ENCODE peak calls at places on chromosome 9, in ten cellular contexts. J, Z, Q, V, N, B, K, W, H and R are unnamed samples.
A peak's percentile ranks its signal among the peaks of the same experiment; 100 is the strongest.

GRCh38 chr9:120755044-120755443 is 38.2 kb downstream of the FBXW2 start:
- DNase-seq in J (no peak), Z (no peak), Q (no peak), V (no peak), N (no peak), B (no peak), K (no peak), W (no peak), H (no peak), R (no peak)

GRCh38 chr9:134570726-134571325 is 70.8 kb upstream of the COL5A1 start:
- DNase-seq in J (peak; percentile 16), Z (peak; percentile 3), Q (no peak), V (no peak), N (peak; percentile 15), B (no peak), K (no peak), W (peak; percentile 2), H (peak; percentile 20), R (no peak)

GRCh38 chr9:6229604-6230003 is 14.0 kb downstream of the IL33 start:
- DNase-seq in J (no peak), Z (peak; percentile 41), Q (no peak), V (peak; percentile 90), N (no peak), B (no peak), K (peak; percentile 14), W (no peak), H (no peak), R (peak; percentile 49)

GRCh38 chr9:10045598-10045997 is 567.2 kb downstream of the PTPRD start:
- DNase-seq in J (no peak), Z (no peak), Q (no peak), V (peak; percentile 58), N (no peak), B (no peak), K (peak; percentile 9), W (no peak), H (no peak), R (no peak)

GRCh38 chr9:137040568-137040967 is 5.4 kb downstream of the NPDC1 start:
- DNase-seq in J (no peak), Z (no peak), Q (no peak), V (no peak), N (no peak), B (no peak), K (no peak), W (no peak), H (no peak), R (no peak)

GRCh38 chr9:120868676-120869359 is 8.2 kb downstream of the PHF19 start:
- DNase-seq in J (peak; percentile 90), Z (peak; percentile 99), Q (peak; percentile 96), V (peak; percentile 86), N (peak; percentile 98), B (peak; percentile 94), K (peak; percentile 93), W (peak; percentile 95), H (peak; percentile 99), R (peak; percentile 92)

GRCh38 chr9:118578467-118578866 is 790.8 kb downstream of the BRINP1 start:
- DNase-seq in J (no peak), Z (no peak), Q (no peak), V (peak; percentile 34), N (no peak), B (no peak), K (peak; percentile 81), W (no peak), H (no peak), R (peak; percentile 68)

GRCh38 chr9:123131258-123131657 is 97.8 kb downstream of the GPR21 start:
- DNase-seq in J (no peak), Z (no peak), Q (no peak), V (no peak), N (no peak), B (no peak), K (peak; percentile 84), W (no peak), H (no peak), R (peak; percentile 69)

GRCh38 chr9:105126233-105126632 is 118.2 kb upstream of the SLC44A1 start:
- DNase-seq in J (no peak), Z (no peak), Q (no peak), V (no peak), N (no peak), B (no peak), K (peak; percentile 20), W (no peak), H (no peak), R (no peak)
- H3K27ac ChIP-seq in J (no peak overlapping the region), Z (no peak overlapping the region), Q (no peak overlapping the region), V (no peak overlapping the region), N (no peak overlapping the region), B (no peak overlapping the region), K (no peak overlapping the region), W (no peak overlapping the region), H (no peak overlapping the region), R (peak overlapping the region; percentile 12)

DNA sequence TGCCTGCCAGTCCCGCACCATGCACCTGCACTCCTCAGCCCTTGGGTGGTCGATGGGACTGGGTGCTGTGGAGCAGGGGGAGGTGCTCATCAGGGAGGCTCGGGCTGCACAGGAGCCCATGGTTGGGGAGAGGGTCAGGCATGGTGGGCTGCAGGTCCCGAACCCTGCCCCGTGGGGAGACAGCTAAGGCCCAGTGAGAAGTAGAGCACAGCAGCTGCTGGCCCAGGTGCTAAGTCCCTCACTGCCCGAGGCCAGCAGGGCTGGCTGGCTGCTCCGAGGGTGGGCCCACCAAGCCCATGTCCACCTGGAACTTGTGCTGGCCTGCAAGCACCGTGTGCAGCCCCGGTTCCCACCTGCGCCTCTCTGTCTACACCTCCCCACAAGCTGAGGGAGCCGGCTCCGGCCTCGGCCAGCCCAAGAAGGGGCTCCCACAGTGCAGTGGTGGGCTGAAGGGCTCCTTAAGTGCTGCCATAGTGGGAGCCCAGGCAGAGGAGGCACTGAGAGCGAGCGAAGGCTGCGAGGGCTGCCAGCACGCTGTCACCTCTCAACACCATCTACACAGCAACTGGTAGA is 88.5 kb upstream of the ELAVL2 start:
- DNase-seq in J (no peak), Z (no peak), Q (no peak), V (no peak), N (no peak), B (no peak), K (no peak), W (no peak), H (no peak), R (no peak)
- H3K27me3 ChIP-seq in J (no peaks in the 10 kb centered on the region), Z (no peaks in the 10 kb centered on the region), Q (no peaks in the 10 kb centered on the region), V (no peaks in the 10 kb centered on the region), N (no peaks in the 10 kb centered on the region), B (no peaks in the 10 kb centered on the region), K (no peaks in the 10 kb centered on the region), W (no peaks in the 10 kb centered on the region), H (no peaks in the 10 kb centered on the region), R (no peaks in the 10 kb centered on the region)

GRCh38 chr9:103242486-103242885 is 247.4 kb downstream of the CYLC2 start:
- DNase-seq in J (no peak), Z (no peak), Q (no peak), V (no peak), N (no peak), B (no peak), K (no peak), W (no peak), H (no peak), R (no peak)

GRCh38 chr9:103242025-103242424 is 246.9 kb downstream of the CYLC2 start:
- DNase-seq in J (no peak), Z (no peak), Q (no peak), V (no peak), N (no peak), B (no peak), K (no peak), W (no peak), H (no peak), R (peak; percentile 61)

GRCh38 chr9:103245369-103245768 is 250.2 kb downstream of the CYLC2 start:
- DNase-seq in J (no peak), Z (no peak), Q (no peak), V (no peak), N (no peak), B (no peak), K (no peak), W (no peak), H (no peak), R (peak; percentile 29)

DNA sequence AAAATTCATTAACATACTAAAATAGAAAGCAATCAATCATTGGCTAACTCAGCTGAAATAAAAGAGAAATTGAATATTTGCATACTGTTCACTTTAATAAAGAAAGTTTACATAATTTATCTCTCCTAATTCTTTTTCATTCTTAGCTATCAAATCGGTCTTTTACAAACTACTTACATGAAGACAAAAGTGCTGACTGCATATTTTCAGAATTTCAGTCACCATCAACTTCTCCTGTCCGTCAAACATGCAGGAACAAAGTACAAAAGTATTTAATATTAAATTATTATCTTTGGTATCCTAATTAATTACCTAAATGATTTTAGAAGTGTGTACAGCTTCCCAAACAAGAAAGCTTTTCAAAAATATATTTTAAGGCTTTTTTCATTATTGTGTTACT is 248.4 kb downstream of the CYLC2 start:
- DNase-seq in J (no peak), Z (no peak), Q (no peak), V (no peak), N (no peak), B (no peak), K (no peak), W (no peak), H (no peak), R (no peak)
- TF ChIP-seq CTCF in J (no peak), Z (no peak), Q (no peak), V (no peak), N (no peak), B (no peak), K (no peak), W (no peak), H (no peak), R (no peak)

GRCh38 chr9:95057121-95057520 is 260.4 kb downstream of the FANCC start:
- DNase-seq in J (no peak), Z (no peak), Q (no peak), V (peak; percentile 13), N (no peak), B (no peak), K (peak; percentile 52), W (no peak), H (no peak), R (peak; percentile 20)

GRCh38 chr9:95060916-95061315 is 256.6 kb downstream of the FANCC start:
- DNase-seq in J (no peak), Z (no peak), Q (no peak), V (no peak), N (no peak), B (no peak), K (no peak), W (no peak), H (no peak), R (no peak)

GRCh38 chr9:95060246-95060645 is 257.3 kb downstream of the FANCC start:
- DNase-seq in J (no peak), Z (no peak), Q (no peak), V (no peak), N (no peak), B (no peak), K (peak; percentile 55), W (no peak), H (no peak), R (peak; percentile 40)

GRCh38 chr9:95058121-95058785 is 259.3 kb downstream of the FANCC start:
- DNase-seq in J (no peak), Z (no peak), Q (no peak), V (no peak), N (no peak), B (no peak), K (no peak), W (no peak), H (no peak), R (no peak)

DNA sequence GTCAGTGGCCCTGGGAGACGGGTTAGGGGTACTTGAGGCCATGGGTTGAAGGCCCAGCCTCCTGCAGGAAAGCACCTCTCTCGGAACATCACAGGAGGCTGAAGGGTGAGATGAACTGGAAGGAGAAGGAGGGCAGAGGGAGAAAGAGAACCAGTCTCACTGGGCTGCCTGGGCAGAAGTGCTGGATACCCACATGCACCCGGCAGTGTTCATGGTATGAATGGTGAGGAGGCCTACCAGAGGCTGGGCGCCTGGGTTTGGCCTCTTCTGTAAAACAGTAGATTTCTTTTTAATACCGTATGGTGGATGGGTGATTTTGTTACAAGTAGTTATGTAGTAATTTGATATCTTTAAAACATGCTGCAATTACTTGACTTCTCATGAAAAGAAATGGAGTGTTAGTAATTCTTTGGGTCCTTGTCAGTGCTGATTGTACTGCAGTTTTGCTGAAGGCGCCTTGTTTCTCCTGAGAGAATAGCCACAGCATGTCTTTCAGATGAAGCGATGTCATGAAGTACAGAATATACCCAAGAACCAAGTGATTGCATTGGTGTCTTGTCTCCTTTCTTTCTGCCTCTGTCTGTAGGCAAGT is 258.6 kb downstream of the FANCC start:
- DNase-seq in J (no peak), Z (no peak), Q (no peak), V (no peak), N (no peak), B (no peak), K (peak; percentile 60), W (no peak), H (no peak), R (no peak)
- H3K27ac ChIP-seq in J (peak overlapping the region; percentile 87), Z (peak overlapping the region; percentile 9), Q (peak overlapping the region; percentile 83), V (no peak overlapping the region), N (no peak overlapping the region), B (no peak overlapping the region), K (peak overlapping the region; percentile 46), W (no peak overlapping the region), H (peak overlapping the region; percentile 86), R (no peak overlapping the region)